ENCODE peak calls at places on chromosomes 3 and 15, in eight cellular contexts. X is breast epithelium; V is transverse colon; G is tibial nerve; R is mammary epithelial cell; W is esophagus muscularis mucosa; S is CD8-positive, alpha-beta T cell; A is H1. P is an unnamed sample.

GRCh38 chr3:122921791-122922651 is 105.5 kb downstream of the SEMA5B start:
- DNase-seq in X (no peak), V (no peak), G (no peak), R (no peak), W (no peak), S (no peak), A (peak; percentile 85), P (peak; percentile 56)

GRCh38 chr3:134155456-134155855 is 95.2 kb downstream of the RYK start:
- DNase-seq in X (no peak), V (no peak), G (no peak), R (no peak), W (no peak), S (no peak), A (no peak), P (no peak)

GRCh38 chr3:94285874-94286273 is 223.0 kb downstream of the NSUN3 start:
- DNase-seq in X (no peak), V (no peak), G (no peak), R (peak; percentile 5), W (no peak), S (no peak), A (no peak), P (no peak)

GRCh38 chr3:15010664-15011063 is 54.5 kb downstream of the MRPS25 start:
- DNase-seq in X (no peak), V (no peak), G (no peak), R (peak; percentile 60), W (no peak), S (no peak), A (no peak), P (no peak)

GRCh38 chr15:92106691-92107090 is 253.2 kb downstream of the SLCO3A1 start:
- DNase-seq in X (no peak), V (no peak), G (no peak), R (no peak), W (no peak), S (no peak), A (no peak), P (no peak)

GRCh38 chr3:181700168-181701087 is 11.3 kb upstream of the SOX2 start:
- DNase-seq in X (no peak), V (peak; percentile 64), G (no peak), R (peak; percentile 66), W (no peak), S (peak; percentile 36), A (peak; percentile 83), P (no peak)

GRCh38 chr3:87732294-87732693 is 326.5 kb downstream of the CGGBP1 start:
- DNase-seq in X (no peak), V (no peak), G (no peak), R (no peak), W (no peak), S (no peak), A (no peak), P (no peak)

GRCh38 chr15:64780600-64781156 is 5.3 kb upstream of the RBPMS2 start:
- DNase-seq in X (no peak), V (no peak), G (no peak), R (no peak), W (no peak), S (no peak), A (no peak), P (no peak)

GRCh38 chr3:43748179-43748578 is 57.4 kb downstream of the ABHD5 start:
- DNase-seq in X (no peak), V (no peak), G (no peak), R (no peak), W (no peak), S (no peak), A (no peak), P (no peak)

GRCh38 chr3:115081444-115081843 is 65.6 kb downstream of the ZBTB20 start:
- DNase-seq in X (no peak), V (no peak), G (no peak), R (no peak), W (no peak), S (no peak), A (no peak), P (no peak)

GRCh38 chr3:9666704-9667445 is 17.6 kb downstream of the MTMR14 start:
- DNase-seq in X (no peak), V (no peak), G (no peak), R (no peak), W (no peak), S (no peak), A (no peak), P (no peak)

GRCh38 chr3:9669277-9669676 is 20.0 kb downstream of the MTMR14 start:
- DNase-seq in X (no peak), V (no peak), G (no peak), R (no peak), W (no peak), S (no peak), A (no peak), P (no peak)

GRCh38 chr3:9659849-9660248 is 10.5 kb downstream of the MTMR14 start:
- DNase-seq in X (no peak), V (no peak), G (no peak), R (no peak), W (no peak), S (no peak), A (no peak), P (no peak)

GRCh38 chr3:9660972-9661371 is 11.7 kb downstream of the MTMR14 start:
- DNase-seq in X (no peak), V (no peak), G (no peak), R (no peak), W (no peak), S (no peak), A (no peak), P (no peak)

DNA sequence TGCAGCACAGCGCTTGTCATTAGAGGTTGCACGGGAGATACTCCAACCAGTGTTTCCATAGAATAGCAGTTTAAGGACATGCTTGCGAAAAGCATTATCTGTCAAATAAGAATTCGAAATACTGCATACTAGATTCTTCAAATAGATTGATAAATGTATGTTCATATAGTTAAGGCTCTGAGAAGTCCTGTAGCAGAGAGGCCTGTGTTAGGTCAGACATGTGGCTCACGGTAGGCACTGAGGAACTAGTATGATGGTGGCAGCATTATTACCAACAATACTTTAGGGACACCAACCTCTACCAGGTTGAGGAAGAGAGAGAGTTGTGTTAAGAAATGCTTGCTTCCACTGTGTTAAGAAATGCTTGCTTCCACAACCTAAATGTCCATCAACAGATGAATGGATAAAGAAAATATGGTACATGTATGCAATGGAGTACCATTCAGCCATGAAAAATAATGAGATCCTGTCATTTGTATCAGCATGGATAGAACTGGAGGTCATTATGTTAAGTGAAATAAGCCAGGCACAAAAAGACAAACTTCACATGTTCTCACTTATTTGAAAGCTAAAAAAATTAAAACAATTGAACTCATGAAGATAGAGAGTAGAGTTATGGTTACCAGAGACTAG is 14.9 kb downstream of the MTMR14 start:
- DNase-seq in X (no peak), V (no peak), G (no peak), R (no peak), W (no peak), S (no peak), A (no peak), P (no peak)
- H3K27me3 ChIP-seq in X (no peaks in the 10 kb centered on the region), V (no peaks in the 10 kb centered on the region), G (no peaks in the 10 kb centered on the region), R (no peaks in the 10 kb centered on the region), W (no peaks in the 10 kb centered on the region), S (no peaks in the 10 kb centered on the region), A (no peaks in the 10 kb centered on the region), P (no peaks in the 10 kb centered on the region)

GRCh38 chr3:171429635-171430034 is 30.6 kb downstream of the TNIK start:
- DNase-seq in X (no peak), V (no peak), G (no peak), R (no peak), W (no peak), S (no peak), A (no peak), P (no peak)

GRCh38 chr3:171428892-171429291 is 31.3 kb downstream of the TNIK start:
- DNase-seq in X (no peak), V (no peak), G (no peak), R (no peak), W (no peak), S (no peak), A (no peak), P (no peak)

GRCh38 chr3:171428321-171428787 is 31.9 kb downstream of the TNIK start:
- DNase-seq in X (no peak), V (no peak), G (no peak), R (no peak), W (no peak), S (no peak), A (no peak), P (no peak)

GRCh38 chr3:171430530-171430929 is 29.7 kb downstream of the TNIK start:
- DNase-seq in X (no peak), V (no peak), G (no peak), R (no peak), W (no peak), S (no peak), A (no peak), P (no peak)

GRCh38 chr3:171427771-171428320 is 32.4 kb downstream of the TNIK start:
- DNase-seq in X (no peak), V (no peak), G (no peak), R (no peak), W (no peak), S (no peak), A (no peak), P (no peak)
- H3K36me3 ChIP-seq in X (no peaks in the 10 kb centered on the region), V (no peaks in the 10 kb centered on the region), G (no peaks in the 10 kb centered on the region), R (no peaks in the 10 kb centered on the region), W (no peaks in the 10 kb centered on the region), S (no peaks in the 10 kb centered on the region), A (no peaks in the 10 kb centered on the region), P (no peaks in the 10 kb centered on the region)

GRCh38 chr15:66105286-66105984 is 148.1 kb downstream of the MEGF11 start:
- DNase-seq in X (no peak), V (no peak), G (no peak), R (no peak), W (no peak), S (no peak), A (no peak), P (no peak)

GRCh38 chr15:66102563-66103292 is 150.8 kb downstream of the MEGF11 start:
- DNase-seq in X (no peak), V (no peak), G (no peak), R (no peak), W (no peak), S (no peak), A (no peak), P (no peak)

GRCh38 chr15:66101715-66102395 is 151.7 kb downstream of the MEGF11 start:
- DNase-seq in X (no peak), V (no peak), G (no peak), R (no peak), W (no peak), S (no peak), A (no peak), P (no peak)

GRCh38 chr15:66100761-66101160 is 152.8 kb downstream of the MEGF11 start:
- DNase-seq in X (no peak), V (no peak), G (no peak), R (no peak), W (no peak), S (no peak), A (no peak), P (no peak)

DNA sequence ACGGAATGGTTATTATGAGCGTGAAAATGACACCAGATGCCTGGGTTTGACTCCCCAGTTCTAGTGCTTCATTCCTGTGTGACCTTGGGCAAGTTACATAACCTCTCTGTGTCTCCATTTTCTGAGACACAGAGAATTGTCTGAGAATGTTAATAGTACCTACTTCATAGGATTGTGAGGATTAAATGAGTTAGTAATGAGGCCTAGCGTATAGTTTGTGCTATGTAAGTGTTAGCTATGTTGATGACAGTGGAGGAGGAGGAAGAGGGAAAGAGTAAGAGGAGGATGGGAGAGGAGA is 150.3 kb downstream of the MEGF11 start:
- DNase-seq in X (no peak), V (no peak), G (no peak), R (no peak), W (no peak), S (no peak), A (no peak), P (no peak)
- H3K27me3 ChIP-seq in X (no peaks in the 10 kb centered on the region), V (peaks cover 4% of the 10 kb centered on the region), G (peaks cover 27% of the 10 kb centered on the region), R (peaks cover 4% of the 10 kb centered on the region), W (no peaks in the 10 kb centered on the region), S (no peaks in the 10 kb centered on the region), A (no peaks in the 10 kb centered on the region), P (no peaks in the 10 kb centered on the region)

GRCh38 chr3:172771672-172772071 is 21.1 kb downstream of the ECT2 start:
- DNase-seq in X (no peak), V (no peak), G (no peak), R (no peak), W (no peak), S (no peak), A (no peak), P (no peak)
- H3K36me3 ChIP-seq in X (peaks cover 3% of the 10 kb centered on the region), V (no peaks in the 10 kb centered on the region), G (peaks cover 40% of the 10 kb centered on the region), R (peaks cover 45% of the 10 kb centered on the region), W (peaks cover 24% of the 10 kb centered on the region), S (no peaks in the 10 kb centered on the region), A (peaks cover 87% of the 10 kb centered on the region), P (peaks cover 2% of the 10 kb centered on the region)